ENCODE peak calls at places on chromosomes 4 and X, in four cellular contexts. Z is H9, V is mesenchymal stem cell, E is H1. M is an unnamed sample.

GRCh38 chr4:88814043-88814617 is 116.5 kb upstream of the NAP1L5 start:
- DNase-seq in Z (no peak), V (no peak), E (no peak), M (no peak)

GRCh38 chrX:109934434-109934833 is 68.5 kb upstream of the TMEM164 start:
- DNase-seq in Z (no peak), V (peak), E (no peak), M (no peak)

GRCh38 chr4:154009191-154009590 is 220.3 kb upstream of the SFRP2 start:
- DNase-seq in Z (no peak), V (peak), E (no peak), M (no peak)

GRCh38 chr4:75254745-75255144 is 259.5 kb downstream of the RCHY1 start:
- DNase-seq in Z (no peak), V (peak), E (no peak), M (no peak)

GRCh38 chr4:87445964-87446363 is 23.6 kb downstream of the NUDT9 start:
- DNase-seq in Z (no peak), V (no peak), E (no peak), M (no peak)

GRCh38 chr4:128635141-128635911 is 174.2 kb upstream of the JADE1 start:
- DNase-seq in Z (no peak), V (peak), E (no peak), M (no peak)

GRCh38 chr4:168511780-168512467 is 15.1 kb downstream of the PALLD start:
- DNase-seq in Z (peak), V (no peak), E (no peak), M (no peak)

GRCh38 chr4:118171381-118171780 is 137.1 kb downstream of the NDST3 start:
- DNase-seq in Z (no peak), V (peak), E (no peak), M (no peak)

GRCh38 chr4:4762909-4763814 is 96.3 kb upstream of the MSX1 start:
- DNase-seq in Z (peak), V (peak), E (no peak), M (no peak)

GRCh38 chr4:24274401-24275035 is 309.8 kb downstream of the DHX15 start:
- DNase-seq in Z (no peak), V (no peak), E (no peak), M (no peak)

GRCh38 chr4:21819086-21819485 is 129.5 kb downstream of the KCNIP4 start:
- DNase-seq in Z (no peak), V (no peak), E (no peak), M (no peak)

GRCh38 chrX:12949927-12950656 is 24.8 kb upstream of the TMSB4X start:
- DNase-seq in Z (no peak), V (peak), E (no peak), M (no peak)

GRCh38 chr4:42655921-42656735 is 777 bp downstream of the ATP8A1 start:
- DNase-seq in Z (peak), V (peak), E (no peak), M (peak)

GRCh38 chr4:142226014-142226413 is 589.6 kb downstream of the IL15 start:
- DNase-seq in Z (no peak), V (no peak), E (no peak), M (no peak)

GRCh38 chr4:15331930-15332329 is 95.9 kb upstream of the C1QTNF7 start:
- DNase-seq in Z (no peak), V (no peak), E (no peak), M (no peak)

GRCh38 chr4:164977243-164978164 is at the start of gene TRIM61:
- DNase-seq in Z (peak), V (peak), E (no peak), M (peak)

GRCh38 chr4:22427676-22428075 is 88.2 kb downstream of the ADGRA3 start:
- DNase-seq in Z (no peak), V (no peak), E (no peak), M (no peak)

GRCh38 chr4:156976147-156976546 is 4.5 kb upstream of the PDGFC start:
- DNase-seq in Z (no peak), V (peak), E (no peak), M (no peak)

GRCh38 chrX:29941292-29941691 is 274.1 kb upstream of the MAGEB2 start:
- DNase-seq in Z (no peak), V (peak), E (no peak), M (no peak)

GRCh38 chr4:44771789-44772188 is 45.4 kb upstream of the GNPDA2 start:
- DNase-seq in Z (no peak), V (no peak), E (no peak), M (no peak)

GRCh38 chr4:7281316-7282093 is 89.2 kb downstream of the SORCS2 start:
- DNase-seq in Z (no peak), V (no peak), E (no peak), M (no peak)

GRCh38 chr4:2792711-2793577 is at the start of gene SH3BP2:
- DNase-seq in Z (peak), V (peak), E (no peak), M (peak)

GRCh38 chr4:38566811-38567398 is 97.1 kb upstream of the KLF3 start:
- DNase-seq in Z (no peak), V (no peak), E (no peak), M (no peak)
- H3K4ac ChIP-seq in Z (no peak), V (no peak), E (no peak), M (no peak)

GRCh38 chrX:153473126-153473525 is 2.8 kb upstream of the HAUS7 start:
- DNase-seq in Z (no peak), V (no peak), E (no peak), M (no peak)
- H2BK12ac ChIP-seq in Z (no peak), V (no peak), E (no peak), M (no peak)

DNA sequence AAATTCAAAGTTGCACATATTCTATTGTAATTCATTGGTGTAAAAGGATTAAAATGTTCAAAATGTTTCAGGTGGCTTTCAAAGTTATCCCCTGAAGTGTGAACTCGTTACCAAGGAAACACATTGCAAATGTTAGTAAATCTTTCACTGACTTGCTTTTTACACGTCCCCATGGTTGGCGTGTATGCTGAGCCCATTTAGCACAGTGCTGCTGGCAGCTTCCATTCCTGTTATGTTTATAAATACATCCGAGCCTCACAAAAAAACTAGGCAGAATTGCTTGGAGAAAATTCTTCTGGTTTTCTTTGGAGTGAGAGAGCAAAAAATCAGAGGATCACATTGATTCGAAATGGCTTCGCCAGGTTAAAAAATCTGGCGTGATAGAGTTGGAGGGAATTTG is 105.9 kb upstream of the HPGD start:
- DNase-seq in Z (no peak), V (no peak), E (no peak), M (no peak)
- H2BK5ac ChIP-seq in Z (no peak), V (no peak), E (no peak), M (no peak)

GRCh38 chrX:150036181-150036580 is 97.9 kb upstream of the EOLA2 start:
- DNase-seq in Z (no peak), V (peak), E (no peak), M (no peak)
- H3K4ac ChIP-seq in Z (no peak), V (peak), E (no peak), M (no peak)

M was measured in neuronal stem cell.